ENCODE peak calls at places on chromosomes 7 and 10, in six cellular contexts. I is HT1080, J is T-helper 1 cell, Z is activated T-cell treated with anti-CD3 and anti-CD28 coated beads for 24 hours, B is GM20000, P is AG04450. S is an unnamed sample.

GRCh38 chr7:106041140-106041717 is 70.9 kb downstream of the SYPL1 start:
- DNase-seq in I (peak), B (peak), P (no peak), Z (no peak), J (no peak), S (no peak)

GRCh38 chr7:7181519-7182155 is 707 bp upstream of the C1GALT1 start:
- DNase-seq in Z (peak), I (peak), P (no peak), B (peak), J (peak), S (peak)

GRCh38 chr7:128322040-128322643 is 21.6 kb downstream of the RBM28 start:
- DNase-seq in B (no peak), Z (no peak), J (no peak), I (peak), P (no peak), S (no peak)

GRCh38 chr7:150439926-150440325 is 10.5 kb upstream of the GIMAP8 start:
- DNase-seq in P (no peak), Z (no peak), J (no peak), I (peak), B (no peak), S (no peak)

GRCh38 chr10:70376436-70377378 is 5.7 kb downstream of the LRRC20 start:
- DNase-seq in I (peak), Z (no peak), P (no peak), J (no peak), B (no peak), S (no peak)

GRCh38 chr10:86250399-86250798 is 116.2 kb downstream of the GRID1 start:
- DNase-seq in P (no peak), B (no peak), I (no peak), J (no peak), Z (no peak), S (no peak)

GRCh38 chr7:37028909-37029440 is 304.7 kb upstream of the AOAH start:
- DNase-seq in P (no peak), J (no peak), I (no peak), B (no peak), Z (peak), S (no peak)

GRCh38 chr10:75547391-75548298 is 116.2 kb downstream of the LRMDA start:
- DNase-seq in Z (no peak), I (peak), J (no peak), B (no peak), P (no peak), S (no peak)

GRCh38 chr7:112149734-112150133 is 56.5 kb downstream of the DOCK4 start:
- DNase-seq in B (no peak), P (no peak), Z (no peak), I (no peak), J (no peak), S (no peak)

GRCh38 chr7:131653418-131654248 is 97.2 kb upstream of the PODXL start:
- DNase-seq in P (no peak), J (no peak), B (no peak), Z (no peak), I (peak), S (no peak)

GRCh38 chr10:22620140-22620857 is 94.1 kb downstream of the PIP4K2A start:
- DNase-seq in I (peak), J (no peak), Z (no peak), B (no peak), P (peak), S (no peak)

GRCh38 chr10:22477365-22478287 is 132.3 kb downstream of the SPAG6 start:
- DNase-seq in P (no peak), Z (no peak), I (no peak), J (no peak), B (no peak), S (no peak)

GRCh38 chr7:149854611-149855367 is 16.6 kb downstream of the ZNF862 start:
- DNase-seq in B (no peak), Z (no peak), J (no peak), I (peak), P (no peak), S (no peak)

GRCh38 chr7:99624487-99624886 is 7.7 kb downstream of the ZSCAN25 start:
- DNase-seq in B (no peak), I (no peak), P (no peak), Z (peak), J (peak), S (no peak)

GRCh38 chr7:2641406-2642393 is 9.9 kb downstream of the TTYH3 start:
- DNase-seq in Z (no peak), P (peak), B (peak), J (no peak), I (peak), S (no peak)

GRCh38 chr7:50718311-50718710 is 64.4 kb downstream of the GRB10 start:
- DNase-seq in B (no peak), J (no peak), P (no peak), Z (no peak), I (no peak), S (no peak)

GRCh38 chr10:77116904-77117303 is 520.7 kb downstream of the KCNMA1 start:
- DNase-seq in I (no peak), Z (no peak), B (no peak), P (no peak), J (no peak), S (no peak)

GRCh38 chr10:96130326-96130758 is 245 bp downstream of the ZNF518A start:
- DNase-seq in J (peak), B (peak), P (peak), I (peak), Z (peak), S (peak)

GRCh38 chr7:35389636-35390035 is 135.7 kb upstream of the TBX20 start:
- DNase-seq in I (no peak), Z (no peak), J (no peak), P (no peak), B (no peak), S (no peak)

GRCh38 chr7:39527951-39528350 is 38.3 kb upstream of the YAE1 start:
- DNase-seq in Z (no peak), B (no peak), J (no peak), P (no peak), I (peak), S (no peak)

GRCh38 chr7:148849393-148850098 is 34.5 kb downstream of the EZH2 start:
- DNase-seq in P (no peak), Z (no peak), I (no peak), B (no peak), J (no peak), S (no peak)

GRCh38 chr7:18702071-18702829 is 206.7 kb downstream of the HDAC9 start:
- DNase-seq in P (no peak), B (no peak), Z (no peak), J (no peak), I (no peak), S (no peak)

GRCh38 chr10:15879058-15879457 is 18.8 kb upstream of the MINDY3 start:
- DNase-seq in I (peak), P (no peak), Z (no peak), B (peak), J (no peak), S (no peak)

GRCh38 chr10:12631216-12631615 is 281.9 kb downstream of the CAMK1D start:
- DNase-seq in I (no peak), P (no peak), B (no peak), J (no peak), Z (no peak), S (no peak)

GRCh38 chr7:94003446-94004023 is 620 bp downstream of the BET1 start:
- DNase-seq in B (peak), J (no peak), P (no peak), I (no peak), Z (no peak), S (no peak)